ENCODE peak calls at places on chromosomes 2 and 18, in six cellular contexts. One of them, this sample, is unnamed. For H3K4me1, the result is how much of the 10 kb centered on the place peaks cover.

GRCh38 chr2:73987109-73987947 is 2.6 kb downstream of the TET3 start:
- DNase-seq in Peyer's patch: peak
- DNase-seq in esophagus squamous epithelium: no peak
- DNase-seq in heart left ventricle: no peak
- DNase-seq in spleen: peak
- DNase-seq in right lobe of liver: no peak
- DNase-seq in this sample: no peak

GRCh38 chr2:236337465-236338325 is 73.5 kb upstream of the ASB18 start:
- DNase-seq in Peyer's patch: no peak
- DNase-seq in esophagus squamous epithelium: no peak
- DNase-seq in heart left ventricle: no peak
- DNase-seq in spleen: no peak
- DNase-seq in right lobe of liver: no peak
- DNase-seq in this sample: no peak

GRCh38 chr2:182994228-182994912 is 43.9 kb downstream of the NCKAP1 start:
- DNase-seq in Peyer's patch: no peak
- DNase-seq in esophagus squamous epithelium: no peak
- DNase-seq in heart left ventricle: no peak
- DNase-seq in spleen: no peak
- DNase-seq in right lobe of liver: no peak
- DNase-seq in this sample: no peak

GRCh38 chr2:120826716-120827410 is 91.2 kb downstream of the GLI2 start:
- DNase-seq in Peyer's patch: no peak
- DNase-seq in esophagus squamous epithelium: no peak
- DNase-seq in heart left ventricle: no peak
- DNase-seq in spleen: peak
- DNase-seq in right lobe of liver: no peak
- DNase-seq in this sample: no peak

GRCh38 chr2:182605166-182605565 is 110.9 kb upstream of the DNAJC10 start:
- DNase-seq in Peyer's patch: no peak
- DNase-seq in esophagus squamous epithelium: no peak
- DNase-seq in heart left ventricle: no peak
- DNase-seq in spleen: no peak
- DNase-seq in right lobe of liver: no peak
- DNase-seq in this sample: no peak

GRCh38 chr2:72108121-72108520 is 39.5 kb downstream of the CYP26B1 start:
- DNase-seq in Peyer's patch: no peak
- DNase-seq in esophagus squamous epithelium: no peak
- DNase-seq in heart left ventricle: no peak
- DNase-seq in spleen: no peak
- DNase-seq in right lobe of liver: no peak
- DNase-seq in this sample: no peak

GRCh38 chr2:86298411-86299390 is 38.7 kb downstream of the REEP1 start:
- DNase-seq in Peyer's patch: no peak
- DNase-seq in esophagus squamous epithelium: no peak
- DNase-seq in heart left ventricle: no peak
- DNase-seq in spleen: no peak
- DNase-seq in right lobe of liver: peak
- DNase-seq in this sample: no peak

GRCh38 chr2:234191819-234192407 is 141.4 kb downstream of the SPP2 start:
- DNase-seq in Peyer's patch: no peak
- DNase-seq in esophagus squamous epithelium: no peak
- DNase-seq in heart left ventricle: no peak
- DNase-seq in spleen: no peak
- DNase-seq in right lobe of liver: no peak
- DNase-seq in this sample: no peak

GRCh38 chr2:240629968-240630770 is 4.9 kb downstream of the GPR35 start:
- DNase-seq in Peyer's patch: no peak
- DNase-seq in esophagus squamous epithelium: no peak
- DNase-seq in heart left ventricle: no peak
- DNase-seq in spleen: peak
- DNase-seq in right lobe of liver: peak
- DNase-seq in this sample: no peak

GRCh38 chr2:238719641-238720040 is 128.2 kb upstream of the TWIST2 start:
- DNase-seq in Peyer's patch: no peak
- DNase-seq in esophagus squamous epithelium: no peak
- DNase-seq in heart left ventricle: no peak
- DNase-seq in spleen: no peak
- DNase-seq in right lobe of liver: no peak
- DNase-seq in this sample: no peak

GRCh38 chr18:44410740-44411139 is 269.9 kb upstream of the SETBP1 start:
- DNase-seq in Peyer's patch: no peak
- DNase-seq in esophagus squamous epithelium: no peak
- DNase-seq in heart left ventricle: no peak
- DNase-seq in spleen: no peak
- DNase-seq in right lobe of liver: no peak
- DNase-seq in this sample: no peak

GRCh38 chr2:212953170-212953920 is 198.1 kb downstream of the IKZF2 start:
- DNase-seq in Peyer's patch: no peak
- DNase-seq in esophagus squamous epithelium: no peak
- DNase-seq in heart left ventricle: no peak
- DNase-seq in spleen: no peak
- DNase-seq in right lobe of liver: no peak
- DNase-seq in this sample: no peak

GRCh38 chr2:196249171-196249570 is 77.8 kb upstream of the STK17B start:
- DNase-seq in Peyer's patch: no peak
- DNase-seq in esophagus squamous epithelium: no peak
- DNase-seq in heart left ventricle: no peak
- DNase-seq in spleen: no peak
- DNase-seq in right lobe of liver: no peak
- DNase-seq in this sample: no peak

GRCh38 chr2:219527076-219527394 is 12.8 kb downstream of the ASIC4 start:
- DNase-seq in Peyer's patch: no peak
- DNase-seq in esophagus squamous epithelium: no peak
- DNase-seq in heart left ventricle: no peak
- DNase-seq in spleen: no peak
- DNase-seq in right lobe of liver: no peak
- DNase-seq in this sample: no peak

GRCh38 chr2:42927334-42928160 is 135.2 kb upstream of the HAAO start:
- DNase-seq in Peyer's patch: no peak
- DNase-seq in esophagus squamous epithelium: no peak
- DNase-seq in heart left ventricle: peak
- DNase-seq in spleen: no peak
- DNase-seq in right lobe of liver: no peak
- DNase-seq in this sample: no peak

GRCh38 chr2:121480826-121481225 is 49.9 kb upstream of the RNU4ATAC start:
- DNase-seq in Peyer's patch: no peak
- DNase-seq in esophagus squamous epithelium: no peak
- DNase-seq in heart left ventricle: no peak
- DNase-seq in spleen: no peak
- DNase-seq in right lobe of liver: no peak
- DNase-seq in this sample: no peak

GRCh38 chr18:51433881-51434280 is 236.4 kb upstream of the MEX3C start:
- DNase-seq in Peyer's patch: no peak
- DNase-seq in esophagus squamous epithelium: no peak
- DNase-seq in heart left ventricle: no peak
- DNase-seq in spleen: no peak
- DNase-seq in right lobe of liver: no peak
- DNase-seq in this sample: no peak

GRCh38 chr2:12720752-12721151 is 4.0 kb downstream of the TRIB2 start:
- DNase-seq in Peyer's patch: no peak
- DNase-seq in esophagus squamous epithelium: no peak
- DNase-seq in heart left ventricle: no peak
- DNase-seq in spleen: no peak
- DNase-seq in right lobe of liver: no peak
- DNase-seq in this sample: no peak

GRCh38 chr2:135664623-135665068 is 77.0 kb upstream of the UBXN4 start:
- DNase-seq in Peyer's patch: no peak
- DNase-seq in esophagus squamous epithelium: no peak
- DNase-seq in heart left ventricle: no peak
- DNase-seq in spleen: no peak
- DNase-seq in right lobe of liver: no peak
- DNase-seq in this sample: no peak

DNA sequence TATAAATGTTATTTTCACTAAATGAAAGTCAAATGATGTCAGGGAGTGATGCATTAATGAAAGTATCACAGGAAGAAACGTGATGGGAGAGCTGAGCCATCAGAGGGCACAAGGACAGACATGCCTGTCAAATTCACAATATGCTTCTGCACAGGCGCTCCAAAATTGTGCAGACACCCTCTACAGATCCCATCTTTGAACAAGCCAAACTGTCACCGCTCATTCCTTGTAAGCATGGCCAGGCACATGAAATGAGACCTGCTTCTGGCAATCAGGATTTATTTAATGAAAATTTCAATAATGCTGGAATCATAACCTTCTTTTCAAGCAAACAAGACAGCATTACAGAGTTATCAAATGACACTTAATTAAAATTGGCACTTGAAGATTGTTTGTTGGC is 20.4 kb upstream of the FSHR start:
- DNase-seq in Peyer's patch: no peak
- DNase-seq in esophagus squamous epithelium: no peak
- DNase-seq in heart left ventricle: no peak
- DNase-seq in spleen: no peak
- DNase-seq in right lobe of liver: no peak
- DNase-seq in this sample: no peak
- TF ChIP-seq POLR2A in Peyer's patch: no peak
- TF ChIP-seq POLR2A in esophagus squamous epithelium: no peak
- TF ChIP-seq POLR2A in heart left ventricle: no peak
- TF ChIP-seq POLR2A in spleen: no peak
- TF ChIP-seq POLR2A in right lobe of liver: no peak
- TF ChIP-seq POLR2A in this sample: no peak

DNA sequence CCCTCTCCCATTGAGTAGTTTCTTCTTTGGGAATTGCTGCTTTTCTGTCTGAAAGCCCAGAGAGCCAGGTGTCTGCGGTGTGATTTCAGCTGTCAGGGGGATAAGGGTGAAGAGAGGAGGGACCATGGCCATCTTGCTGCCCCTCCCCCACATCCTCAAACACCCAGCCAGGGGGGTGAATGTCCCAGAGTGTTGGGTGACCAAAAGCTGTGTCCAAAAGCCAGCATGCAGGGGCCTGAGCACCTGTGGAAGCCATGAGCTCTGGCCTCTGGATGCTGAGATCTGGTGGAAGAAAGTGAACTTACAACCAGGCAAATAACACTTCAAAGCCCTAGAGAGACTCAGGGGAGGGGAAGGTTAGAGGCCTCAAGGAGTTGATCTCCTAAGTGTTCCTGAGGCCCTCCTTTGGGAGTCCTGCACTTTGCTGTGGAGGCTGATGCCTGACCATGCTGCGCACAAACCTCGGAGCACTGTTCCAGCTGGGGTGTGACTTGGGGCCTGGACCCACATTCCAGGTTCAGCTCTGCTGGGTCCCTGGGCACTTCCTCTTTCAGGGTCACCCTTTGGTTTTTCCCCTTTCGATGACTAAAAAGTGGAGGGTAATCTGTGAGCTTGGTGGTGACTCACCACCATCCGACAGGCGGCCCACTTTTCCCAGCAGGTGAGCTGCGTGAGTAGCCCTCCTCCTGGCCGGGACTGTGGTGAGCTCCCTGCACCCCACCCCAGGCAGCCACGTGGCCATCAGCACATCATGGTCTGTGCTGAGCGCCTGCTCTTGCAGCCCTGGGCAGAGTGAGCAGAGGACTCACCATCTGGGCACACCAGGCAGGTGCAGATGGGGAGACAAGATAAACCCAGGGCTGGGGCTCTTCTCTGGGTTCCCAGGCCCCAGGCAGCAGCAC is 66.8 kb upstream of the FOSL2 start:
- DNase-seq in Peyer's patch: no peak
- DNase-seq in esophagus squamous epithelium: no peak
- DNase-seq in heart left ventricle: no peak
- DNase-seq in spleen: no peak
- DNase-seq in right lobe of liver: no peak
- DNase-seq in this sample: no peak
- H3K27ac ChIP-seq in Peyer's patch: no peak
- H3K27ac ChIP-seq in esophagus squamous epithelium: peak
- H3K27ac ChIP-seq in heart left ventricle: no peak
- H3K27ac ChIP-seq in spleen: no peak
- H3K27ac ChIP-seq in right lobe of liver: no peak
- H3K27ac ChIP-seq in this sample: no peak

DNA sequence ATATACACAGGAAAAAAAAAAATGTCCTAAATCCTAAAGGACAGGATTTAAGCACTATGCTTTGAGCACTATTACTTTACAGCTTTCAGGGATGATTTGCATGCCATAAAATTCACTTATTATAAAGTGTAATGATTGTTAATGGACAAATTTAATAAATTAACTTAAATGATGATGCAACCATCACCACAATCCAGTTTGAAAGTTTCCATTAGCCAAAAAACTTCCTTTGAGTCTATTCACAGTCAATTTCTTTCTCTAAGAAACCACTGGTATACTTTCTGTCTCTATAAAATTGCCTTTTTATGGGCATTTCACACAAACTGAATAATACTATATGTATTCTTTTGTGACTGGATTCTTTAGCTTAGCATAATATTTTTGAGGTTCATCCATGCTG is 111.1 kb upstream of the RIOK3 start:
- DNase-seq in Peyer's patch: no peak
- DNase-seq in esophagus squamous epithelium: no peak
- DNase-seq in heart left ventricle: no peak
- DNase-seq in spleen: no peak
- DNase-seq in right lobe of liver: no peak
- DNase-seq in this sample: no peak
- H3K4me1 ChIP-seq in Peyer's patch: under half
- H3K4me1 ChIP-seq in esophagus squamous epithelium: under half
- H3K4me1 ChIP-seq in heart left ventricle: under half
- H3K4me1 ChIP-seq in spleen: under half
- H3K4me1 ChIP-seq in right lobe of liver: under half
- H3K4me1 ChIP-seq in this sample: under half

DNA sequence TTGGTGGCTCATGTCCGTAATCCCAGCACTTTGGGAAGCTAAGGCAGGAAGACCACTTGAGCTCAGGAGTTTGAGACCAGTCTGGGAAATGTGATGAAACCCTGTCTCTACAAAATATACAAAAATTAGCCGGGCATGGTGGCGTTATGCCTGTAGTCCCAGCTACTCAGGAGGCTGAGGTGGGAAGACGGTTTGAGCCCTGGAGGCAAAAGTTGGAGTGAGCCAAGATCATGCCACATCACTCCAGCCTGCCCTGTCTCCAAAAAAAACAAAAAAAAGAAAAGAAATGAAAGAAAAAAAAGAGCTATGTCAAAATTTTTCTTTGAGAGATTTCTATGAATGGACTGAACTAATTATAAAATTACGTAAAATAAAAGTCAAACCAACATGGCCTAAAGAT is 34.7 kb downstream of the ROCK2 start:
- DNase-seq in Peyer's patch: no peak
- DNase-seq in esophagus squamous epithelium: no peak
- DNase-seq in heart left ventricle: no peak
- DNase-seq in spleen: no peak
- DNase-seq in right lobe of liver: no peak
- DNase-seq in this sample: no peak
- TF ChIP-seq POLR2A in Peyer's patch: no peak
- TF ChIP-seq POLR2A in esophagus squamous epithelium: no peak
- TF ChIP-seq POLR2A in heart left ventricle: no peak
- TF ChIP-seq POLR2A in spleen: no peak
- TF ChIP-seq POLR2A in right lobe of liver: no peak
- TF ChIP-seq POLR2A in this sample: no peak

DNA sequence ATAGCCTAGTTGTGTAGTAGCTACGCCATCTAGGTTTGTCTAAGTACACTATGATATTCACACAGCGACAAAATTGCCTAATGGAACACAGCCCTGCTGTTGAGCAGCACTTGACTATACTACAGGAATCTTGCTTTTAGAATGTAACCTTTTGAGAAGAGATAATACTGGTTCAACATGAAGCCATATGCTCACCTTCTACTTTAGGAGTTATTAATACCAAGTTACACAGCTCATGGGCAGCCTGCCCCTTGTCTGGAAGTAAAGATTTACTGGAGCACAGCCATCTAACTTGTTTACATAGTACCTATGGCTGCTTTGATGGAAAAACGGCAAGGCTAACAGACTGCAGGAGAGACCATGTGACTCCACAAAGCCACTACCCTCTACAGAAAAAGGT is 174.8 kb downstream of the DYM start:
- DNase-seq in Peyer's patch: no peak
- DNase-seq in esophagus squamous epithelium: no peak
- DNase-seq in heart left ventricle: no peak
- DNase-seq in spleen: no peak
- DNase-seq in right lobe of liver: no peak
- DNase-seq in this sample: no peak
- H3K27ac ChIP-seq in Peyer's patch: no peak
- H3K27ac ChIP-seq in esophagus squamous epithelium: no peak
- H3K27ac ChIP-seq in heart left ventricle: no peak
- H3K27ac ChIP-seq in spleen: no peak
- H3K27ac ChIP-seq in right lobe of liver: no peak
- H3K27ac ChIP-seq in this sample: no peak